ENCODE peak calls at places on chromosomes 11 and 22, in eight cellular contexts. One of them, this sample, is unnamed.

GRCh38 chr11:64276653-64277431 is 7.6 kb downstream of the BAD start:
- DNase-seq in left kidney: no peak
- DNase-seq in kidney tubule cell: no peak
- DNase-seq in endodermal cell: no peak
- DNase-seq in iris pigment epithelial cell: no peak
- DNase-seq in progenitor cell of endocrine pancreas: no peak
- DNase-seq in activated CD4-positive, alpha-beta T cell treated with anti-CD3 and anti-CD28 coated beads for 24 hours: no peak
- DNase-seq in iPS-NIHi11: no peak
- DNase-seq in this sample: no peak

GRCh38 chr11:134466035-134466908 is 54.2 kb upstream of the B3GAT1 start:
- DNase-seq in left kidney: peak
- DNase-seq in kidney tubule cell: no peak
- DNase-seq in endodermal cell: peak
- DNase-seq in iris pigment epithelial cell: no peak
- DNase-seq in progenitor cell of endocrine pancreas: no peak
- DNase-seq in activated CD4-positive, alpha-beta T cell treated with anti-CD3 and anti-CD28 coated beads for 24 hours: no peak
- DNase-seq in iPS-NIHi11: peak
- DNase-seq in this sample: no peak

GRCh38 chr11:848988-849824 is 6.6 kb downstream of the TSPAN4 start:
- DNase-seq in left kidney: peak
- DNase-seq in kidney tubule cell: no peak
- DNase-seq in endodermal cell: peak
- DNase-seq in iris pigment epithelial cell: no peak
- DNase-seq in progenitor cell of endocrine pancreas: peak
- DNase-seq in activated CD4-positive, alpha-beta T cell treated with anti-CD3 and anti-CD28 coated beads for 24 hours: no peak
- DNase-seq in iPS-NIHi11: peak
- DNase-seq in this sample: no peak

GRCh38 chr22:29030618-29031235 is 30.9 kb downstream of the C22orf31 start:
- DNase-seq in left kidney: peak
- DNase-seq in kidney tubule cell: peak
- DNase-seq in endodermal cell: peak
- DNase-seq in iris pigment epithelial cell: peak
- DNase-seq in progenitor cell of endocrine pancreas: peak
- DNase-seq in activated CD4-positive, alpha-beta T cell treated with anti-CD3 and anti-CD28 coated beads for 24 hours: no peak
- DNase-seq in iPS-NIHi11: peak
- DNase-seq in this sample: peak

GRCh38 chr11:65429724-65430405 is 7.3 kb downstream of the NEAT1 start:
- DNase-seq in left kidney: no peak
- DNase-seq in kidney tubule cell: peak
- DNase-seq in endodermal cell: peak
- DNase-seq in iris pigment epithelial cell: peak
- DNase-seq in progenitor cell of endocrine pancreas: no peak
- DNase-seq in activated CD4-positive, alpha-beta T cell treated with anti-CD3 and anti-CD28 coated beads for 24 hours: no peak
- DNase-seq in iPS-NIHi11: no peak
- DNase-seq in this sample: peak

GRCh38 chr22:35072939-35073338 is 7.0 kb downstream of the ISX start:
- DNase-seq in left kidney: no peak
- DNase-seq in kidney tubule cell: peak
- DNase-seq in endodermal cell: no peak
- DNase-seq in iris pigment epithelial cell: peak
- DNase-seq in progenitor cell of endocrine pancreas: no peak
- DNase-seq in activated CD4-positive, alpha-beta T cell treated with anti-CD3 and anti-CD28 coated beads for 24 hours: no peak
- DNase-seq in iPS-NIHi11: no peak
- DNase-seq in this sample: peak

GRCh38 chr11:63670738-63671321 is 346 bp downstream of the ATL3 start:
- DNase-seq in left kidney: peak
- DNase-seq in kidney tubule cell: peak
- DNase-seq in endodermal cell: peak
- DNase-seq in iris pigment epithelial cell: no peak
- DNase-seq in progenitor cell of endocrine pancreas: no peak
- DNase-seq in activated CD4-positive, alpha-beta T cell treated with anti-CD3 and anti-CD28 coated beads for 24 hours: no peak
- DNase-seq in iPS-NIHi11: peak
- DNase-seq in this sample: peak

GRCh38 chr22:37797874-37798500 is 9.7 kb upstream of the GCAT start:
- DNase-seq in left kidney: peak
- DNase-seq in kidney tubule cell: no peak
- DNase-seq in endodermal cell: no peak
- DNase-seq in iris pigment epithelial cell: no peak
- DNase-seq in progenitor cell of endocrine pancreas: no peak
- DNase-seq in activated CD4-positive, alpha-beta T cell treated with anti-CD3 and anti-CD28 coated beads for 24 hours: no peak
- DNase-seq in iPS-NIHi11: no peak
- DNase-seq in this sample: no peak

GRCh38 chr22:50301581-50301991 is 5.9 kb downstream of the PLXNB2 start:
- DNase-seq in left kidney: peak
- DNase-seq in kidney tubule cell: no peak
- DNase-seq in endodermal cell: no peak
- DNase-seq in iris pigment epithelial cell: no peak
- DNase-seq in progenitor cell of endocrine pancreas: no peak
- DNase-seq in activated CD4-positive, alpha-beta T cell treated with anti-CD3 and anti-CD28 coated beads for 24 hours: no peak
- DNase-seq in iPS-NIHi11: no peak
- DNase-seq in this sample: no peak

GRCh38 chr22:39999144-39999757 is 4.5 kb downstream of the FAM83F start:
- DNase-seq in left kidney: no peak
- DNase-seq in kidney tubule cell: peak
- DNase-seq in endodermal cell: no peak
- DNase-seq in iris pigment epithelial cell: peak
- DNase-seq in progenitor cell of endocrine pancreas: no peak
- DNase-seq in activated CD4-positive, alpha-beta T cell treated with anti-CD3 and anti-CD28 coated beads for 24 hours: no peak
- DNase-seq in iPS-NIHi11: no peak
- DNase-seq in this sample: peak

GRCh38 chr22:42800731-42801536 is 56.1 kb downstream of the ARFGAP3 start:
- DNase-seq in left kidney: peak
- DNase-seq in kidney tubule cell: no peak
- DNase-seq in endodermal cell: peak
- DNase-seq in iris pigment epithelial cell: no peak
- DNase-seq in progenitor cell of endocrine pancreas: no peak
- DNase-seq in activated CD4-positive, alpha-beta T cell treated with anti-CD3 and anti-CD28 coated beads for 24 hours: no peak
- DNase-seq in iPS-NIHi11: no peak
- DNase-seq in this sample: no peak

GRCh38 chr11:61611309-61611708 is 30.4 kb upstream of the SYT7 start:
- DNase-seq in left kidney: no peak
- DNase-seq in kidney tubule cell: no peak
- DNase-seq in endodermal cell: no peak
- DNase-seq in iris pigment epithelial cell: no peak
- DNase-seq in progenitor cell of endocrine pancreas: no peak
- DNase-seq in activated CD4-positive, alpha-beta T cell treated with anti-CD3 and anti-CD28 coated beads for 24 hours: no peak
- DNase-seq in iPS-NIHi11: no peak
- DNase-seq in this sample: no peak

GRCh38 chr11:69333906-69334305 is 40.0 kb downstream of the MYEOV start:
- DNase-seq in left kidney: no peak
- DNase-seq in kidney tubule cell: no peak
- DNase-seq in endodermal cell: peak
- DNase-seq in iris pigment epithelial cell: no peak
- DNase-seq in progenitor cell of endocrine pancreas: no peak
- DNase-seq in activated CD4-positive, alpha-beta T cell treated with anti-CD3 and anti-CD28 coated beads for 24 hours: no peak
- DNase-seq in iPS-NIHi11: no peak
- DNase-seq in this sample: no peak

GRCh38 chr11:119806064-119806915 is 77.3 kb upstream of the NECTIN1 start:
- DNase-seq in left kidney: no peak
- DNase-seq in kidney tubule cell: no peak
- DNase-seq in endodermal cell: no peak
- DNase-seq in iris pigment epithelial cell: no peak
- DNase-seq in progenitor cell of endocrine pancreas: no peak
- DNase-seq in activated CD4-positive, alpha-beta T cell treated with anti-CD3 and anti-CD28 coated beads for 24 hours: no peak
- DNase-seq in iPS-NIHi11: no peak
- DNase-seq in this sample: no peak

GRCh38 chr11:48150213-48150612 is 66.4 kb upstream of the OR4B1 start:
- DNase-seq in left kidney: no peak
- DNase-seq in kidney tubule cell: peak
- DNase-seq in endodermal cell: no peak
- DNase-seq in iris pigment epithelial cell: peak
- DNase-seq in progenitor cell of endocrine pancreas: no peak
- DNase-seq in activated CD4-positive, alpha-beta T cell treated with anti-CD3 and anti-CD28 coated beads for 24 hours: no peak
- DNase-seq in iPS-NIHi11: no peak
- DNase-seq in this sample: no peak

GRCh38 chr11:68828155-68828931 is 13.4 kb downstream of the CPT1A start:
- DNase-seq in left kidney: no peak
- DNase-seq in kidney tubule cell: no peak
- DNase-seq in endodermal cell: no peak
- DNase-seq in iris pigment epithelial cell: no peak
- DNase-seq in progenitor cell of endocrine pancreas: no peak
- DNase-seq in activated CD4-positive, alpha-beta T cell treated with anti-CD3 and anti-CD28 coated beads for 24 hours: no peak
- DNase-seq in iPS-NIHi11: no peak
- DNase-seq in this sample: no peak

GRCh38 chr11:106331163-106331562 is 253.7 kb downstream of the AASDHPPT start:
- DNase-seq in left kidney: no peak
- DNase-seq in kidney tubule cell: peak
- DNase-seq in endodermal cell: no peak
- DNase-seq in iris pigment epithelial cell: no peak
- DNase-seq in progenitor cell of endocrine pancreas: no peak
- DNase-seq in activated CD4-positive, alpha-beta T cell treated with anti-CD3 and anti-CD28 coated beads for 24 hours: no peak
- DNase-seq in iPS-NIHi11: no peak
- DNase-seq in this sample: no peak

GRCh38 chr11:131609317-131609716 is 238.9 kb downstream of the NTM start:
- DNase-seq in left kidney: peak
- DNase-seq in kidney tubule cell: peak
- DNase-seq in endodermal cell: no peak
- DNase-seq in iris pigment epithelial cell: peak
- DNase-seq in progenitor cell of endocrine pancreas: no peak
- DNase-seq in activated CD4-positive, alpha-beta T cell treated with anti-CD3 and anti-CD28 coated beads for 24 hours: no peak
- DNase-seq in iPS-NIHi11: no peak
- DNase-seq in this sample: no peak

GRCh38 chr22:47282366-47282765 is 519.9 kb downstream of the TBC1D22A start:
- DNase-seq in left kidney: no peak
- DNase-seq in kidney tubule cell: no peak
- DNase-seq in endodermal cell: no peak
- DNase-seq in iris pigment epithelial cell: no peak
- DNase-seq in progenitor cell of endocrine pancreas: no peak
- DNase-seq in activated CD4-positive, alpha-beta T cell treated with anti-CD3 and anti-CD28 coated beads for 24 hours: no peak
- DNase-seq in iPS-NIHi11: no peak
- DNase-seq in this sample: no peak

GRCh38 chr22:17501679-17502285 is 61.5 kb upstream of the SLC25A18 start:
- DNase-seq in left kidney: peak
- DNase-seq in kidney tubule cell: peak
- DNase-seq in endodermal cell: peak
- DNase-seq in iris pigment epithelial cell: peak
- DNase-seq in progenitor cell of endocrine pancreas: no peak
- DNase-seq in activated CD4-positive, alpha-beta T cell treated with anti-CD3 and anti-CD28 coated beads for 24 hours: peak
- DNase-seq in iPS-NIHi11: peak
- DNase-seq in this sample: peak

GRCh38 chr11:94782446-94782845 is 14.3 kb downstream of the AMOTL1 start:
- DNase-seq in left kidney: no peak
- DNase-seq in kidney tubule cell: no peak
- DNase-seq in endodermal cell: no peak
- DNase-seq in iris pigment epithelial cell: no peak
- DNase-seq in progenitor cell of endocrine pancreas: no peak
- DNase-seq in activated CD4-positive, alpha-beta T cell treated with anti-CD3 and anti-CD28 coated beads for 24 hours: no peak
- DNase-seq in iPS-NIHi11: no peak
- DNase-seq in this sample: no peak

GRCh38 chr11:73795925-73796632 is 8.4 kb downstream of the MRPL48 start:
- DNase-seq in left kidney: peak
- DNase-seq in kidney tubule cell: no peak
- DNase-seq in endodermal cell: peak
- DNase-seq in iris pigment epithelial cell: no peak
- DNase-seq in progenitor cell of endocrine pancreas: no peak
- DNase-seq in activated CD4-positive, alpha-beta T cell treated with anti-CD3 and anti-CD28 coated beads for 24 hours: no peak
- DNase-seq in iPS-NIHi11: peak
- DNase-seq in this sample: peak

GRCh38 chr22:49620666-49621065 is 207.0 kb downstream of the BRD1 start:
- DNase-seq in left kidney: no peak
- DNase-seq in kidney tubule cell: no peak
- DNase-seq in endodermal cell: no peak
- DNase-seq in iris pigment epithelial cell: no peak
- DNase-seq in progenitor cell of endocrine pancreas: no peak
- DNase-seq in activated CD4-positive, alpha-beta T cell treated with anti-CD3 and anti-CD28 coated beads for 24 hours: no peak
- DNase-seq in iPS-NIHi11: no peak
- DNase-seq in this sample: no peak

GRCh38 chr22:21837184-21837979 is 30.1 kb downstream of the MAPK1 start:
- DNase-seq in left kidney: peak
- DNase-seq in kidney tubule cell: peak
- DNase-seq in endodermal cell: no peak
- DNase-seq in iris pigment epithelial cell: peak
- DNase-seq in progenitor cell of endocrine pancreas: no peak
- DNase-seq in activated CD4-positive, alpha-beta T cell treated with anti-CD3 and anti-CD28 coated beads for 24 hours: no peak
- DNase-seq in iPS-NIHi11: peak
- DNase-seq in this sample: peak

GRCh38 chr11:769887-770641 is 7.2 kb downstream of the GATD1 start:
- DNase-seq in left kidney: no peak
- DNase-seq in kidney tubule cell: no peak
- DNase-seq in endodermal cell: no peak
- DNase-seq in iris pigment epithelial cell: no peak
- DNase-seq in progenitor cell of endocrine pancreas: no peak
- DNase-seq in activated CD4-positive, alpha-beta T cell treated with anti-CD3 and anti-CD28 coated beads for 24 hours: no peak
- DNase-seq in iPS-NIHi11: no peak
- DNase-seq in this sample: no peak

GRCh38 chr11:134659882-134660281 is 247.8 kb upstream of the B3GAT1 start:
- DNase-seq in left kidney: no peak
- DNase-seq in kidney tubule cell: no peak
- DNase-seq in endodermal cell: peak
- DNase-seq in iris pigment epithelial cell: no peak
- DNase-seq in progenitor cell of endocrine pancreas: no peak
- DNase-seq in activated CD4-positive, alpha-beta T cell treated with anti-CD3 and anti-CD28 coated beads for 24 hours: no peak
- DNase-seq in iPS-NIHi11: no peak
- DNase-seq in this sample: no peak

GRCh38 chr11:119262668-119263351 is 54.1 kb downstream of the MCAM start:
- DNase-seq in left kidney: no peak
- DNase-seq in kidney tubule cell: peak
- DNase-seq in endodermal cell: no peak
- DNase-seq in iris pigment epithelial cell: peak
- DNase-seq in progenitor cell of endocrine pancreas: no peak
- DNase-seq in activated CD4-positive, alpha-beta T cell treated with anti-CD3 and anti-CD28 coated beads for 24 hours: no peak
- DNase-seq in iPS-NIHi11: no peak
- DNase-seq in this sample: no peak

GRCh38 chr11:111347002-111347722 is 31.9 kb downstream of the POU2AF1 start:
- DNase-seq in left kidney: no peak
- DNase-seq in kidney tubule cell: no peak
- DNase-seq in endodermal cell: peak
- DNase-seq in iris pigment epithelial cell: no peak
- DNase-seq in progenitor cell of endocrine pancreas: no peak
- DNase-seq in activated CD4-positive, alpha-beta T cell treated with anti-CD3 and anti-CD28 coated beads for 24 hours: no peak
- DNase-seq in iPS-NIHi11: no peak
- DNase-seq in this sample: no peak

GRCh38 chr22:27596133-27596905 is 205.2 kb downstream of the MN1 start:
- DNase-seq in left kidney: peak
- DNase-seq in kidney tubule cell: no peak
- DNase-seq in endodermal cell: no peak
- DNase-seq in iris pigment epithelial cell: no peak
- DNase-seq in progenitor cell of endocrine pancreas: no peak
- DNase-seq in activated CD4-positive, alpha-beta T cell treated with anti-CD3 and anti-CD28 coated beads for 24 hours: no peak
- DNase-seq in iPS-NIHi11: no peak
- DNase-seq in this sample: no peak

GRCh38 chr11:111589114-111589513 is 13.1 kb upstream of the SIK2 start:
- DNase-seq in left kidney: no peak
- DNase-seq in kidney tubule cell: no peak
- DNase-seq in endodermal cell: no peak
- DNase-seq in iris pigment epithelial cell: no peak
- DNase-seq in progenitor cell of endocrine pancreas: no peak
- DNase-seq in activated CD4-positive, alpha-beta T cell treated with anti-CD3 and anti-CD28 coated beads for 24 hours: no peak
- DNase-seq in iPS-NIHi11: no peak
- DNase-seq in this sample: no peak

GRCh38 chr11:84687433-84687832 is 939.7 kb downstream of the DLG2 start:
- DNase-seq in left kidney: no peak
- DNase-seq in kidney tubule cell: peak
- DNase-seq in endodermal cell: no peak
- DNase-seq in iris pigment epithelial cell: no peak
- DNase-seq in progenitor cell of endocrine pancreas: no peak
- DNase-seq in activated CD4-positive, alpha-beta T cell treated with anti-CD3 and anti-CD28 coated beads for 24 hours: no peak
- DNase-seq in iPS-NIHi11: no peak
- DNase-seq in this sample: no peak

GRCh38 chr11:92314499-92314898 is 89.9 kb downstream of the FAT3 start:
- DNase-seq in left kidney: no peak
- DNase-seq in kidney tubule cell: peak
- DNase-seq in endodermal cell: no peak
- DNase-seq in iris pigment epithelial cell: peak
- DNase-seq in progenitor cell of endocrine pancreas: no peak
- DNase-seq in activated CD4-positive, alpha-beta T cell treated with anti-CD3 and anti-CD28 coated beads for 24 hours: no peak
- DNase-seq in iPS-NIHi11: no peak
- DNase-seq in this sample: no peak

GRCh38 chr22:25202290-25202921 is 2.7 kb downstream of the CRYBB3 start:
- DNase-seq in left kidney: peak
- DNase-seq in kidney tubule cell: peak
- DNase-seq in endodermal cell: peak
- DNase-seq in iris pigment epithelial cell: peak
- DNase-seq in progenitor cell of endocrine pancreas: peak
- DNase-seq in activated CD4-positive, alpha-beta T cell treated with anti-CD3 and anti-CD28 coated beads for 24 hours: peak
- DNase-seq in iPS-NIHi11: peak
- DNase-seq in this sample: peak

GRCh38 chr11:93718057-93718563 is 23.2 kb downstream of the TAF1D start:
- DNase-seq in left kidney: no peak
- DNase-seq in kidney tubule cell: no peak
- DNase-seq in endodermal cell: no peak
- DNase-seq in iris pigment epithelial cell: no peak
- DNase-seq in progenitor cell of endocrine pancreas: no peak
- DNase-seq in activated CD4-positive, alpha-beta T cell treated with anti-CD3 and anti-CD28 coated beads for 24 hours: no peak
- DNase-seq in iPS-NIHi11: no peak
- DNase-seq in this sample: no peak

This sample was measured in Caki2.